ENCODE peak calls at places on chromosome 2, in six cellular contexts. V is SK-N-SH, K is upper lobe of left lung, M is GM12892, N is breast epithelium, S is GM23338. Y is an unnamed sample.

GRCh38 chr2:53632714-53633113 is 134.9 kb upstream of the CHAC2 start:
- DNase-seq in V (no peak), K (no peak), M (no peak), N (no peak), S (no peak), Y (no peak)

GRCh38 chr2:68799615-68800400 is 65.2 kb downstream of the ARHGAP25 start:
- DNase-seq in V (peak; percentile 44), K (no peak), M (no peak), N (no peak), S (peak; percentile 11), Y (no peak)

GRCh38 chr2:164545484-164545883 is 75.8 kb downstream of the GRB14 start:
- DNase-seq in V (no peak), K (no peak), M (no peak), N (no peak), S (no peak), Y (no peak)

GRCh38 chr2:215358891-215359575 is 47.2 kb downstream of the ATIC start:
- DNase-seq in V (no peak), K (no peak), M (no peak), N (no peak), S (no peak), Y (no peak)

GRCh38 chr2:113217455-113218282 is 43.9 kb downstream of the PSD4 start:
- DNase-seq in V (no peak), K (peak; percentile 61), M (no peak), N (no peak), S (no peak), Y (no peak)

GRCh38 chr2:215272918-215273317 is 38.9 kb upstream of the ATIC start:
- DNase-seq in V (no peak), K (no peak), M (no peak), N (no peak), S (no peak), Y (no peak)

GRCh38 chr2:237674731-237675276 is 47.4 kb downstream of the LRRFIP1 start:
- DNase-seq in V (peak; percentile 90), K (peak; percentile 85), M (peak; percentile 61), N (peak; percentile 80), S (peak; percentile 79), Y (peak; percentile 98)

GRCh38 chr2:173033080-173033479 is 42.6 kb upstream of the MAP3K20 start:
- DNase-seq in V (peak; percentile 53), K (no peak), M (no peak), N (no peak), S (no peak), Y (no peak)

GRCh38 chr2:55595536-55595935 is 21.9 kb downstream of the PPP4R3B start:
- DNase-seq in V (no peak), K (no peak), M (no peak), N (no peak), S (no peak), Y (no peak)

GRCh38 chr2:120291464-120292311 is 39.0 kb downstream of the RALB start:
- DNase-seq in V (no peak), K (no peak), M (no peak), N (peak; percentile 81), S (no peak), Y (no peak)

GRCh38 chr2:168632733-168633132 is 169.7 kb upstream of the NOSTRIN start:
- DNase-seq in V (peak; percentile 43), K (no peak), M (no peak), N (no peak), S (peak; percentile 52), Y (no peak)
- TF ChIP-seq POLR2AphosphoS5 in V (no peak), K (peak; percentile 39), M (no peak), N (peak; percentile 32), S (no peak), Y (no peak)

GRCh38 chr2:140577453-140577852 is 1553.4 kb downstream of the LRP1B start:
- DNase-seq in V (no peak), K (no peak), M (no peak), N (no peak), S (no peak), Y (no peak)

GRCh38 chr2:140585016-140585415 is 1545.8 kb downstream of the LRP1B start:
- DNase-seq in V (no peak), K (no peak), M (no peak), N (no peak), S (no peak), Y (no peak)

GRCh38 chr2:140586379-140586778 is 1544.4 kb downstream of the LRP1B start:
- DNase-seq in V (peak; percentile 21), K (no peak), M (no peak), N (no peak), S (peak; percentile 80), Y (no peak)

DNA sequence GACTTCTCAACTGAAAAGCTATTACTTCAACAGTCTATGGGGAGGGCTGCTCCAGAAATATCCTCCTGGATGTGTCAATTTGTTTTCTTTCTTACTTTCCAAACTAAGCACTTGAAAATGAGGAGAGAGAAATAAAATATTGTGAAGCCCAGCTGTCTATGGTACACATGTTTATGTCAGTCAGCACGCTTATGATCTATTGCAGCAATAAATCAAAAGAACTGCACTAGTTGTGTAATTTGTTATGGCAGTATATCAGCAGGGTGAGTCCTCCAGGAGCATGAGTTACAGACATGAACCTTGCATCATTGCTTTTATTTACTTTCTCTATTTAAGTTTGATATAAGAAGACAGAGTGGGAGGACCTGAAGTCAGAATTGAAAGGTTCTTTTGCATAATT is 1550.0 kb downstream of the LRP1B start:
- DNase-seq in V (peak; percentile 6), K (no peak), M (no peak), N (no peak), S (no peak), Y (no peak)
- TF ChIP-seq POLR2AphosphoS5 in V (no peak), K (no peak), M (no peak), N (no peak), S (no peak), Y (no peak)

GRCh38 chr2:153622285-153622684 is 143.7 kb upstream of the RPRM start:
- DNase-seq in V (no peak), K (no peak), M (no peak), N (no peak), S (peak; percentile 48), Y (no peak)

GRCh38 chr2:153623020-153623419 is 144.5 kb upstream of the RPRM start:
- DNase-seq in V (no peak), K (no peak), M (no peak), N (no peak), S (no peak), Y (no peak)
- TF ChIP-seq POLR2AphosphoS5 in V (no peak), K (no peak), M (no peak), N (no peak), S (no peak), Y (no peak)

DNA sequence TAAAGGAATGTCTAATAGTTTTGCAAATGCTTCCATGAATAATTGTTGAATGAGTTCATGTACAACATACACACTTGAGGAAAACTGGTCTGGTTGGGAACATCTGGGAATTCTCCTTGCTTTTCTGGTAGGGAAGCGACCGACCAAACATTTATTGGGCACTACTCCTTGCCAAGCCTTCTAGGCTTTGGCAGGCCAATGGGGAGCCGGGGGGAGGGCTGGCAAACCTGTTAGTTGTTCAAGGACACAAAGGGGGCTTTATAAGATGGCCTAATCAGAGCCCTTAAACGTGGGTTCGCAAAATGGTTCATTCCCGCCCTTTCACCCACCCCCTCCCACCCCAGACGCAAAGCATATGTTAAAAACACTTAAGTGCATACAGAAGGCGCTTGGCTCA is 902 bp upstream of the VSNL1 start:
- DNase-seq in V (peak; percentile 45), K (no peak), M (no peak), N (no peak), S (peak; percentile 79), Y (no peak)
- TF ChIP-seq POLR2AphosphoS5 in V (no peak), K (no peak), M (no peak), N (no peak), S (no peak), Y (no peak)

GRCh38 chr2:105449083-105449482 is 50.2 kb upstream of the FHL2 start:
- DNase-seq in V (no peak), K (no peak), M (no peak), N (no peak), S (no peak), Y (no peak)
- TF ChIP-seq POLR2AphosphoS5 in V (no peak), K (no peak), M (no peak), N (no peak), S (no peak), Y (no peak)

DNA sequence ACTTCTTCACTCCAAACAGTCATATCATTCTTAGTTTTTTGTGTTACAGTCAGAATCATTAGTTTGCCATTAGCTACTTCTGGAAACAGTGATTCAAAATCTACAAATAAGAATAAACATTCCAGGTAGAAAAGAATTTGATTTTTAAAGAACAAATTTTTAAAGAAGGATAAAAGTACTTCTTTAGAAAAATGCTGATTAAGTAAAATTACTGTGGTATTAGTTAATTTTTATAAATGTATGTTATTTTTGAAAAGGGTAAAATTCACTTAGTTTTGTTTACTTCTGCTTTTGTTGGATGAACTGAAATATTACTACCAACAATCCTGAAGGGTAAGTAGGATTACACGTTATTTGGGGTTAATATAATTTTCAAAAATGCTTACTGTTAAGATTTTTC is 11.8 kb downstream of the MMADHC start:
- DNase-seq in V (no peak), K (no peak), M (no peak), N (no peak), S (no peak), Y (no peak)
- TF ChIP-seq POLR2AphosphoS5 in V (no peak), K (no peak), M (no peak), N (no peak), S (no peak), Y (no peak)

GRCh38 chr2:16215892-16216554 is 275.7 kb downstream of the MYCN start:
- DNase-seq in V (no peak), K (peak; percentile 33), M (no peak), N (no peak), S (no peak), Y (no peak)

GRCh38 chr2:16214861-16215260 is 274.5 kb downstream of the MYCN start:
- DNase-seq in V (no peak), K (no peak), M (no peak), N (no peak), S (no peak), Y (no peak)

GRCh38 chr2:16218161-16218560 is 277.8 kb downstream of the MYCN start:
- DNase-seq in V (no peak), K (no peak), M (no peak), N (no peak), S (no peak), Y (no peak)

GRCh38 chr2:16217271-16217670 is 276.9 kb downstream of the MYCN start:
- DNase-seq in V (no peak), K (no peak), M (no peak), N (no peak), S (no peak), Y (no peak)

DNA sequence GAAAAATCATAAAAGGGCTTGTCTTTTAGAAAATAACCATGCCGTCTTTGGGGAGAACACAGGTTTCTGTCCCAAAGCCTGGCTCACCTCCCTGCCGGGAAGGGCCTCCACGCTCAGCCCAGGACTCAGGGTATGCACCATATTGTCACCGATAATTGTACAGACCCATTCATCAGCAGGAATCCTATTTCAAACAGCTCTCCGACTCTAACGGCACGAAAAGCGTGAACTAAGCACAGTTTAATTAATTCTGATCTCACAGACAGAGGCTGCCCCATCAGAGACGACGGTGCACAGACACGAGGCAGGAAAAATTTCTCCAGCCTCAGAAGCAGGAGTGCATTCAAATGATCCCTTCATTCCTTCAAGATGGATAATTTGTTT is 276.2 kb downstream of the MYCN start:
- DNase-seq in V (no peak), K (no peak), M (no peak), N (no peak), S (no peak), Y (no peak)
- TF ChIP-seq POLR2AphosphoS5 in V (no peak), K (no peak), M (no peak), N (no peak), S (no peak), Y (no peak)